ENCODE peak calls at places on chromosomes 12 and 14, in five cellular contexts. E is fibroblast of lung, C is IMR-90, A is astrocyte, S is HepG2. V is an unnamed sample.

GRCh38 chr14:22268875-22269274 is 320.1 kb downstream of the DAD1 start:
- DNase-seq in E (peak; percentile 7), A (peak; percentile 54), S (no peak), C (peak; percentile 47), V (no peak)

GRCh38 chr12:116142936-116143882 is 134.3 kb downstream of the MED13L start:
- DNase-seq in A (peak; percentile 92), E (peak; percentile 87), S (no peak), C (peak; percentile 89), V (no peak)

GRCh38 chr12:12365931-12366431 is 9.1 kb downstream of the BORCS5 start:
- DNase-seq in E (peak; percentile 71), S (no peak), C (peak; percentile 59), A (no peak), V (peak; percentile 13)

GRCh38 chr14:61322799-61323290 is 1.5 kb downstream of the PRKCH start:
- DNase-seq in A (no peak), S (no peak), C (peak; percentile 2), E (peak; percentile 13), V (no peak)

GRCh38 chr12:2936301-2936700 is 22.9 kb upstream of the TEAD4 start:
- DNase-seq in S (no peak), C (no peak), E (no peak), A (no peak), V (no peak)

GRCh38 chr12:119749666-119750065 is 81.7 kb downstream of the PRKAB1 start:
- DNase-seq in A (peak; percentile 17), S (no peak), E (no peak), C (peak; percentile 8), V (peak; percentile 33)

GRCh38 chr14:104315625-104316024 is 177.2 kb downstream of the KIF26A start:
- DNase-seq in S (no peak), C (no peak), A (no peak), E (no peak), V (no peak)

GRCh38 chr14:100538566-100539318 is 48.5 kb downstream of the BEGAIN start:
- DNase-seq in E (no peak), C (no peak), A (no peak), S (no peak), V (no peak)

GRCh38 chr14:61341275-61342210 is 20.2 kb downstream of the PRKCH start:
- DNase-seq in A (no peak), E (no peak), S (no peak), C (no peak), V (no peak)

GRCh38 chr12:7155471-7156034 is 25.4 kb downstream of the CLSTN3 start:
- DNase-seq in A (no peak), C (no peak), E (no peak), S (no peak), V (no peak)

GRCh38 chr14:88974991-88975835 is 150.8 kb downstream of the TTC8 start:
- DNase-seq in S (no peak), C (no peak), A (no peak), E (no peak), V (no peak)

GRCh38 chr12:15662983-15663659 is 126.1 kb downstream of the EPS8 start:
- DNase-seq in E (no peak), S (no peak), A (peak; percentile 31), C (peak; percentile 49), V (no peak)

GRCh38 chr14:28772613-28773012 is 6.0 kb downstream of the FOXG1 start:
- DNase-seq in E (no peak), S (no peak), A (no peak), C (no peak), V (peak; percentile 16)

GRCh38 chr12:101051901-101052550 is 158.0 kb downstream of the SLC5A8 start:
- DNase-seq in A (peak; percentile 97), S (peak; percentile 88), E (peak; percentile 74), C (peak; percentile 81), V (no peak)

GRCh38 chr14:36773136-36773540 is 111.5 kb downstream of the PAX9 start:
- DNase-seq in E (no peak), A (peak; percentile 11), S (peak; percentile 51), C (peak; percentile 15), V (no peak)

GRCh38 chr12:53966385-53967133 is 6.4 kb upstream of the HOXC11 start:
- DNase-seq in S (no peak), C (no peak), E (no peak), A (no peak), V (no peak)

GRCh38 chr14:92459479-92460421 is 53.8 kb upstream of the RIN3 start:
- DNase-seq in A (no peak), S (no peak), E (no peak), C (no peak), V (no peak)

GRCh38 chr14:90235179-90235976 is 21.0 kb upstream of the PSMC1 start:
- DNase-seq in E (peak; percentile 51), A (peak; percentile 14), S (peak; percentile 13), C (peak; percentile 35), V (peak; percentile 77)

GRCh38 chr12:81758421-81759214 is 532 bp downstream of the PPFIA2 start:
- DNase-seq in E (peak; percentile 38), A (peak; percentile 20), S (no peak), C (no peak), V (peak; percentile 57)

GRCh38 chr12:95614384-95614982 is 63.2 kb upstream of the USP44 start:
- DNase-seq in C (no peak), A (no peak), S (no peak), E (no peak), V (no peak)

GRCh38 chr14:76782885-76783566 is 21.8 kb downstream of the VASH1 start:
- DNase-seq in S (no peak), E (no peak), A (no peak), C (no peak), V (no peak)

GRCh38 chr12:76030378-76031080 is 1.0 kb downstream of the PHLDA1 start:
- DNase-seq in E (peak; percentile 66), A (no peak), S (no peak), C (peak; percentile 52), V (peak; percentile 37)

GRCh38 chr12:28506271-28506670 is 316.0 kb downstream of the CCDC91 start:
- DNase-seq in A (peak; percentile 30), C (no peak), E (no peak), S (no peak), V (no peak)

GRCh38 chr12:32512379-32512778 is 113.0 kb downstream of the FGD4 start:
- DNase-seq in C (no peak), A (no peak), E (no peak), S (no peak), V (no peak)

GRCh38 chr14:39302124-39302810 is 68.6 kb downstream of the MIA2 start:
- DNase-seq in S (no peak), A (peak; percentile 16), C (no peak), E (no peak), V (no peak)

GRCh38 chr14:51931308-51931707 is 58.0 kb upstream of the RTRAF start:
- DNase-seq in A (no peak), E (no peak), S (no peak), C (peak; percentile 21), V (no peak)

GRCh38 chr14:54116972-54117371 is 160.3 kb upstream of the BMP4 start:
- DNase-seq in S (peak; percentile 66), C (peak; percentile 66), A (peak; percentile 76), E (no peak), V (no peak)

GRCh38 chr12:105060715-105061378 is 23.4 kb downstream of the ALDH1L2 start:
- DNase-seq in E (no peak), A (no peak), S (peak; percentile 25), C (no peak), V (no peak)

GRCh38 chr14:99522457-99522891 is 41.3 kb downstream of the CCNK start:
- DNase-seq in E (peak; percentile 52), S (no peak), A (peak; percentile 60), C (peak; percentile 78), V (peak; percentile 56)
- H4K20me1 ChIP-seq in E (no peaks in the 10 kb centered on the region), S (peaks cover 20% of the 10 kb centered on the region), A (peaks cover 4% of the 10 kb centered on the region), C (peaks cover 32% of the 10 kb centered on the region), V (peaks cover 38% of the 10 kb centered on the region)

DNA sequence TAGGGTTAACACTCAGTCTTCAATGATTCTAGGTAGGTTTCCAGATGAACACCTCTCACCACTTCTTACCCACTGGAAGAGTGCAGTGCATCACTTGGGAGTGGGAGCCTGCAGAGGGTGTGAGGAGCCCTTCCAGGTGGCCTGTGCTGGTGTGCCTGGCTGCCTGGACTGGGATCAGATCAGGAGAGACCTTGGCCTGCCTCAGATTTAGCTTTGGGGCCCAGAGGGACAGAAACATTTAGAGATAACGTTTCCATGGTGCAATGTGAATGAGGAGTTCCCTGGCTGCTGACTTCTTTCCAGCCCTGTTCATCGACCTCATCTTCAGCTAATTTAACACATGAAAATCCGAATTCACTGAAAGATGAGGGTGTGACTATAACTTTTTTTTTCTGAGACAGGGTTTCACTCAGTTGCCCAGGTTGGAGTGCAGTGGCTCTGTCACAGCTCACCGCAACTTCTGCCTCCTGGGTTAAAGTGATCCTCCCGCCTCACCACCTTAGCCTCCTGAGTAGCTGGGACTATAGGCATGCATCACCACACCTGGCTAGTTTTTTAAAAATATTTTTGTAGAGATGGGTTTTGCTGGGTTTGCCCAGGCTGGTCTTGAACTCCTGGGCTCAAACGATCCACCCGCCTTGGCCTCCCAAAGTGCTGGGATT is 53.6 kb downstream of the SUSD6 start:
- DNase-seq in A (no peak), C (no peak), S (peak; percentile 31), E (no peak), V (no peak)
- H3K4me1 ChIP-seq in A (peaks cover 11% of the 10 kb centered on the region), C (peaks cover 38% of the 10 kb centered on the region), S (peaks cover 64% of the 10 kb centered on the region), E (peaks cover 13% of the 10 kb centered on the region), V (peaks cover 24% of the 10 kb centered on the region)

DNA sequence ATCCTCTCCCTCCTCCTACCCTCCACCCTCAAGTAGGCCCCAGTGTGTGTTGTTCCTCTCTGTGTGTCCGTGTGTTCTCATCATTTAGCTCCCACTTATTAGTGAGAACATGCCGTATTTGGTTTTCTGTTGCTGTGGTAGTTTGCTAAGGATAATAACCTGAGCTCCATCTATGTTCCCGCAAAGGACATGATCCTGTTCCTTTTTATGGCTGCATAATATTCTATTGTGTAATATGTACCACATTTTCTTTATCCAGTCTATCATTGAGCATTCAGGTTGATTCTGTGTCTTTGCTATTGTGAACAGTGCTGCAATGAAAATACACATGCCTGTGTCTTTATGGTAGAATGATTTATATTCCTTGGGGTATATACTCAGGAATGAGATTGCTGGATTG is 30.5 kb downstream of the JDP2 start:
- DNase-seq in A (no peak), S (no peak), E (no peak), C (no peak), V (no peak)
- H3K4me3 ChIP-seq in A (no peak overlapping the region), S (no peak overlapping the region), E (no peak overlapping the region), C (no peak overlapping the region), V (no peak overlapping the region)

GRCh38 chr12:124497658-124498057 is 69.8 kb downstream of the NCOR2 start:
- DNase-seq in S (no peak), C (peak; percentile 96), A (peak; percentile 87), E (peak; percentile 91), V (no peak)
- H4K20me1 ChIP-seq in S (peaks cover 26% of the 10 kb centered on the region), C (peaks cover 94% of the 10 kb centered on the region), A (peaks cover 100% of the 10 kb centered on the region), E (no peaks in the 10 kb centered on the region), V (peaks cover 90% of the 10 kb centered on the region)